ENCODE peak calls at places on chromosomes 6 and 20, in five cellular contexts. G is psoas muscle, I is Caco-2, X is esophagus muscularis mucosa, U is tibial nerve. O is an unnamed sample.

GRCh38 chr6:132734694-132735236 is 20.9 kb upstream of the VNN1 start:
- DNase-seq in I (no peak), U (peak; percentile 19), X (no peak), G (no peak), O (no peak)

GRCh38 chr20:4850960-4851359 is 129.3 kb downstream of the PRND start:
- DNase-seq in X (no peak), I (no peak), G (no peak), U (no peak), O (no peak)

GRCh38 chr6:37691904-37692806 is 5.5 kb downstream of the MDGA1 start:
- DNase-seq in X (peak; percentile 94), I (peak; percentile 77), U (peak; percentile 72), G (peak; percentile 84), O (peak; percentile 87)

GRCh38 chr6:35694462-35694861 is 5.7 kb upstream of the FKBP5 start:
- DNase-seq in G (no peak), U (no peak), I (no peak), X (no peak), O (no peak)

GRCh38 chr6:21946298-21946783 is 350.5 kb downstream of the PRL start:
- DNase-seq in I (no peak), X (no peak), U (no peak), G (no peak), O (no peak)

GRCh38 chr20:45094201-45094600 is 6.7 kb downstream of the KCNS1 start:
- DNase-seq in G (no peak), X (no peak), I (no peak), U (no peak), O (no peak)

GRCh38 chr20:17822039-17822438 is 122.3 kb downstream of the BANF2 start:
- DNase-seq in G (no peak), I (peak; percentile 68), X (no peak), U (no peak), O (no peak)

GRCh38 chr6:87745966-87746721 is 44.1 kb upstream of the AKIRIN2 start:
- DNase-seq in U (no peak), X (no peak), G (no peak), I (no peak), O (no peak)

GRCh38 chr6:34630040-34630439 is 66.5 kb downstream of the ILRUN start:
- DNase-seq in X (no peak), G (no peak), I (no peak), U (no peak), O (no peak)

GRCh38 chr20:59194023-59194935 is 30.7 kb downstream of the ZNF831 start:
- DNase-seq in U (no peak), I (no peak), X (no peak), G (no peak), O (no peak)

GRCh38 chr20:8389381-8390368 is 257.6 kb downstream of the PLCB1 start:
- DNase-seq in I (no peak), G (no peak), U (no peak), X (no peak), O (peak; percentile 15)

GRCh38 chr6:32223258-32224235 is at the start of gene NOTCH4:
- DNase-seq in U (no peak), I (no peak), X (no peak), G (no peak), O (no peak)

GRCh38 chr20:44709380-44709779 is 5.8 kb upstream of the CCN5 start:
- DNase-seq in I (no peak), X (no peak), G (no peak), U (no peak), O (no peak)

GRCh38 chr6:88785478-88785877 is 177.9 kb downstream of the RNGTT start:
- DNase-seq in U (no peak), G (no peak), X (no peak), I (no peak), O (no peak)

GRCh38 chr6:3285049-3285639 is 26.4 kb downstream of the PSMG4 start:
- DNase-seq in I (no peak), U (no peak), G (peak; percentile 41), X (no peak), O (no peak)

GRCh38 chr6:164021589-164022290 is 607.2 kb downstream of the QKI start:
- DNase-seq in G (no peak), I (no peak), X (peak; percentile 68), U (no peak), O (no peak)

GRCh38 chr6:84785676-84786075 is 21.3 kb upstream of the TBX18 start:
- DNase-seq in I (no peak), G (no peak), U (no peak), X (no peak), O (no peak)

GRCh38 chr6:113594726-113595125 is 262.4 kb upstream of the MARCKS start:
- DNase-seq in G (no peak), U (no peak), X (no peak), I (peak; percentile 44), O (no peak)

GRCh38 chr6:56555438-56555872 is 87.2 kb downstream of the DST start:
- DNase-seq in X (no peak), U (no peak), I (no peak), G (no peak), O (no peak)

GRCh38 chr6:157893238-157893637 is 70.2 kb downstream of the SNX9 start:
- DNase-seq in U (no peak), G (no peak), X (no peak), I (no peak), O (no peak)

GRCh38 chr20:38825901-38826625 is 20.6 kb downstream of the PPP1R16B start:
- DNase-seq in U (no peak), I (peak; percentile 26), X (no peak), G (no peak), O (peak; percentile 19)

GRCh38 chr20:20299904-20300303 is 68.0 kb upstream of the INSM1 start:
- DNase-seq in U (no peak), X (no peak), G (no peak), I (no peak), O (no peak)

GRCh38 chr20:44008806-44009678 is 94.4 kb downstream of the TOX2 start:
- DNase-seq in X (no peak), U (no peak), G (no peak), I (peak; percentile 36), O (no peak)

GRCh38 chr6:77324851-77325250 is 138.4 kb downstream of the HTR1B start:
- DNase-seq in U (peak; percentile 48), X (no peak), G (no peak), I (no peak), O (no peak)

GRCh38 chr20:31542201-31542842 is 28.1 kb downstream of the HM13 start:
- DNase-seq in I (no peak), X (no peak), G (no peak), U (no peak), O (no peak)

GRCh38 chr20:57612436-57612835 is 7.8 kb downstream of the ZBP1 start:
- DNase-seq in I (peak; percentile 34), G (peak; percentile 10), X (no peak), U (no peak), O (no peak)

GRCh38 chr6:90111387-90111786 is 185.3 kb downstream of the BACH2 start:
- DNase-seq in X (no peak), G (no peak), U (no peak), I (no peak), O (no peak)

GRCh38 chr6:169395080-169395805 is 141.6 kb upstream of the THBS2 start:
- DNase-seq in X (peak; percentile 68), G (no peak), U (no peak), I (no peak), O (no peak)
- H3K27me3 ChIP-seq in X (no peaks in the 10 kb centered on the region), G (peaks cover 11% of the 10 kb centered on the region), U (no peaks in the 10 kb centered on the region), I (no peaks in the 10 kb centered on the region), O (no peaks in the 10 kb centered on the region)

DNA sequence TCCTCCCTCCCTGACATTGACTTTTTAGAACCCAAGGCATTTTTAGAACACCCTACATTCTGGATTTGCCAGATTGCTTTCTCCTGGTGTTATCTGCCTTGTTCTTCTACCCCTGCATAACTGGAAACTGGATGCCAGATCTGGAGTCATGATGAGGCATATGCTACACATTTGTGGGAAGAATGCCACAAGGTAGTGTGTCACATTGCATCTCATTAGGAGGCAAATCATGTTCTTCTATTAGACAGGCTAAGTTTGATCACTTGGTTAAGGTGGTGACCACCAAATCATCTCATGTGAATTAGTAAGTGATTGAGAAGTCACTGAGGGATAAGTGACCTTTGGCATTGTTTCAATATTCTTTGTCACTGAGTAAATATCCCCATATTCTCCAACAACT is 12.9 kb upstream of the NKX2-2 start:
- DNase-seq in X (no peak), G (no peak), U (no peak), I (no peak), O (no peak)
- H3K27me3 ChIP-seq in X (peaks cover 30% of the 10 kb centered on the region), G (peaks cover 58% of the 10 kb centered on the region), U (no peaks in the 10 kb centered on the region), I (peaks cover 4% of the 10 kb centered on the region), O (peaks cover 37% of the 10 kb centered on the region)

GRCh38 chr20:62479218-62479617 is 3.4 kb upstream of the GATA5 start:
- DNase-seq in I (no peak), G (no peak), U (no peak), X (no peak), O (no peak)

GRCh38 chr20:62480318-62480717 is 4.5 kb upstream of the GATA5 start:
- DNase-seq in I (no peak), G (no peak), U (no peak), X (no peak), O (no peak)

GRCh38 chr20:62476074-62476838 is 461 bp upstream of the GATA5 start:
- DNase-seq in U (no peak), X (no peak), G (no peak), I (no peak), O (peak; percentile 33)

GRCh38 chr20:62475819-62476073 is at the start of gene GATA5:
- DNase-seq in X (no peak), G (no peak), I (no peak), U (no peak), O (no peak)

DNA sequence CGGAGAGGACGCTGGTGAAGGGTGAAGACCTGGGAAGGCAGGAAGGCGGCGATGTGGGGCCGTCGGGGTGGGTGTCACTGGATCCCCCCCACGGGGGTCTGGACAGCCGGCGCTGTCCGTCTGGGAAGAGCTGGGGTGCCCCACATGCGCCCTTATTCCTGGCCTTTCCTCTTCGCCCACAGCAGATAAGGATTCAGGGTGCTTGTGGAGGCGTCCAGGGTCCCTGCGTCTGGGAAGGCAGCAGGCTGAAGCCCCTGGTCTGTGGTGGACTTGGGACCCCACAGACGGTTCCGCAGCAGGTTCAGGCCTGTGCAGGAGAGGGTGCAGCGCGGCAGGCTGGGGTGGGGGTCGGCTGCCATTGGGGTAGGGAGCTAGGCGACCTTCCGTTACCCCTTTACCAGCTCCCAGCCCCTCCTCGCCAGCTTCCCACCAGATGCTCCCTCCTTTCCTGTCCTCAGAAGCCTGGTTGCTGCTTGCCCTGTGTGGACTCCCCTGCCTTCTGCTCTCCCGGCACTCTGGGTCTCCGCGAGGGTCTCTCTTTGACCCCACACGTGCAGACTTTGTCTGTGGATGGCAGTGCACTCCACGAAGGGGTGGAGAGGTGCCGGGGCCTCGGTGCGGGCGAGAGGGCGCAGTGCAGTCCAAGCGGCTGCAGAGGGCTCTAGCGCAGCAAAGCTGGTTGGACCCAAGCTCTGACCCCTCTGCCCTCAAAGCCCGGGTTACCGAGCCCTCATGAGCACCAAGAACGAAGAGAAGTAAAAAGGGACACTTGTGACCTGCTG is 2.1 kb upstream of the GATA5 start:
- DNase-seq in I (peak; percentile 81), G (no peak), U (no peak), X (no peak), O (peak; percentile 29)
- H3K27me3 ChIP-seq in I (no peaks in the 10 kb centered on the region), G (peaks cover 83% of the 10 kb centered on the region), U (no peaks in the 10 kb centered on the region), X (peaks cover 47% of the 10 kb centered on the region), O (peaks cover 67% of the 10 kb centered on the region)

GRCh38 chr20:40778894-40779496 is 90.0 kb upstream of the MAFB start:
- DNase-seq in U (no peak), I (no peak), X (no peak), G (no peak), O (no peak)
- H3K27me3 ChIP-seq in U (no peaks in the 10 kb centered on the region), I (peaks cover 4% of the 10 kb centered on the region), X (no peaks in the 10 kb centered on the region), G (no peaks in the 10 kb centered on the region), O (peaks cover 4% of the 10 kb centered on the region)

GRCh38 chr6:24909281-24910216 is 26.2 kb downstream of the RIPOR2 start:
- DNase-seq in G (no peak), I (no peak), X (peak; percentile 91), U (no peak), O (no peak)
- H3K27me3 ChIP-seq in G (no peaks in the 10 kb centered on the region), I (peaks cover 4% of the 10 kb centered on the region), X (peaks cover 7% of the 10 kb centered on the region), U (no peaks in the 10 kb centered on the region), O (no peaks in the 10 kb centered on the region)

O was measured in HAP-1.